ENCODE peak calls at places on chromosomes 11 and 22, in five cellular contexts. One of them, this sample, is unnamed.

GRCh38 chr11:93717501-93717900 is 23.8 kb downstream of the TAF1D start:
- DNase-seq in fibroblast of the aortic adventitia: no peak
- DNase-seq in hepatocyte: no peak
- DNase-seq in A549: no peak
- DNase-seq in NCI-H1092: no peak
- DNase-seq in this sample: no peak

GRCh38 chr11:120832609-120833221 is 191.2 kb upstream of the TBCEL start:
- DNase-seq in hepatocyte: peak
- DNase-seq in A549: no peak
- DNase-seq in fibroblast of the aortic adventitia: no peak
- DNase-seq in NCI-H1092: no peak
- DNase-seq in this sample: no peak

GRCh38 chr11:6919698-6920097 is 1.1 kb upstream of the OR2D3 start:
- DNase-seq in A549: no peak
- DNase-seq in fibroblast of the aortic adventitia: no peak
- DNase-seq in hepatocyte: no peak
- DNase-seq in NCI-H1092: no peak
- DNase-seq in this sample: no peak

GRCh38 chr11:131924446-131925240 is 554.2 kb downstream of the NTM start:
- DNase-seq in hepatocyte: no peak
- DNase-seq in NCI-H1092: no peak
- DNase-seq in A549: no peak
- DNase-seq in fibroblast of the aortic adventitia: peak
- DNase-seq in this sample: no peak

GRCh38 chr11:72576196-72576595 is 98.0 kb downstream of the PDE2A start:
- DNase-seq in fibroblast of the aortic adventitia: no peak
- DNase-seq in hepatocyte: no peak
- DNase-seq in NCI-H1092: no peak
- DNase-seq in A549: no peak
- DNase-seq in this sample: no peak

GRCh38 chr11:112219476-112220232 is 6.6 kb upstream of the PTS start:
- DNase-seq in NCI-H1092: peak
- DNase-seq in hepatocyte: peak
- DNase-seq in A549: peak
- DNase-seq in fibroblast of the aortic adventitia: peak
- DNase-seq in this sample: peak

GRCh38 chr11:68052137-68052873 is 13.5 kb downstream of the TCIRG1 start:
- DNase-seq in NCI-H1092: no peak
- DNase-seq in A549: no peak
- DNase-seq in fibroblast of the aortic adventitia: no peak
- DNase-seq in hepatocyte: no peak
- DNase-seq in this sample: no peak

GRCh38 chr11:36034572-36035331 is 90.9 kb downstream of the LDLRAD3 start:
- DNase-seq in A549: peak
- DNase-seq in NCI-H1092: no peak
- DNase-seq in hepatocyte: peak
- DNase-seq in fibroblast of the aortic adventitia: peak
- DNase-seq in this sample: no peak

GRCh38 chr11:7673724-7674434 is 579 bp upstream of the CYB5R2 start:
- DNase-seq in fibroblast of the aortic adventitia: peak
- DNase-seq in hepatocyte: peak
- DNase-seq in NCI-H1092: no peak
- DNase-seq in A549: no peak
- DNase-seq in this sample: peak

GRCh38 chr22:48135641-48136040 is 1373.2 kb downstream of the TBC1D22A start:
- DNase-seq in NCI-H1092: peak
- DNase-seq in fibroblast of the aortic adventitia: no peak
- DNase-seq in hepatocyte: no peak
- DNase-seq in A549: no peak
- DNase-seq in this sample: no peak

GRCh38 chr11:128189823-128190222 is 397.5 kb downstream of the ETS1 start:
- DNase-seq in NCI-H1092: no peak
- DNase-seq in fibroblast of the aortic adventitia: no peak
- DNase-seq in A549: no peak
- DNase-seq in hepatocyte: no peak
- DNase-seq in this sample: no peak

GRCh38 chr11:108221401-108221800 is 1.0 kb downstream of the NPAT start:
- DNase-seq in fibroblast of the aortic adventitia: peak
- DNase-seq in hepatocyte: no peak
- DNase-seq in NCI-H1092: no peak
- DNase-seq in A549: no peak
- DNase-seq in this sample: no peak

GRCh38 chr11:8006349-8006977 is 19.3 kb downstream of the EIF3F start:
- DNase-seq in hepatocyte: peak
- DNase-seq in fibroblast of the aortic adventitia: peak
- DNase-seq in A549: peak
- DNase-seq in NCI-H1092: peak
- DNase-seq in this sample: peak

GRCh38 chr11:48093323-48093722 is 113.0 kb downstream of the PTPRJ start:
- DNase-seq in NCI-H1092: no peak
- DNase-seq in hepatocyte: no peak
- DNase-seq in fibroblast of the aortic adventitia: no peak
- DNase-seq in A549: no peak
- DNase-seq in this sample: no peak

GRCh38 chr11:60869451-60869825 is 2.1 kb downstream of the ZP1 start:
- DNase-seq in hepatocyte: no peak
- DNase-seq in NCI-H1092: no peak
- DNase-seq in fibroblast of the aortic adventitia: no peak
- DNase-seq in A549: no peak
- DNase-seq in this sample: no peak

GRCh38 chr11:57094206-57094940 is 87.4 kb upstream of the LRRC55 start:
- DNase-seq in hepatocyte: peak
- DNase-seq in A549: peak
- DNase-seq in NCI-H1092: no peak
- DNase-seq in fibroblast of the aortic adventitia: no peak
- DNase-seq in this sample: peak

GRCh38 chr22:30705710-30706651 is 11.3 kb downstream of the OSBP2 start:
- DNase-seq in hepatocyte: no peak
- DNase-seq in A549: no peak
- DNase-seq in NCI-H1092: peak
- DNase-seq in fibroblast of the aortic adventitia: peak
- DNase-seq in this sample: peak

GRCh38 chr11:28632338-28632737 is 524.1 kb downstream of the METTL15 start:
- DNase-seq in A549: peak
- DNase-seq in fibroblast of the aortic adventitia: no peak
- DNase-seq in NCI-H1092: no peak
- DNase-seq in hepatocyte: no peak
- DNase-seq in this sample: no peak

GRCh38 chr11:68525930-68526329 is 65.4 kb downstream of the PPP6R3 start:
- DNase-seq in fibroblast of the aortic adventitia: peak
- DNase-seq in A549: no peak
- DNase-seq in hepatocyte: no peak
- DNase-seq in NCI-H1092: no peak
- DNase-seq in this sample: no peak

GRCh38 chr11:63672934-63673539 is 1.9 kb upstream of the ATL3 start:
- DNase-seq in fibroblast of the aortic adventitia: peak
- DNase-seq in A549: peak
- DNase-seq in hepatocyte: no peak
- DNase-seq in NCI-H1092: no peak
- DNase-seq in this sample: no peak

GRCh38 chr11:61092280-61092766 is 10.0 kb upstream of the CD5 start:
- DNase-seq in fibroblast of the aortic adventitia: no peak
- DNase-seq in NCI-H1092: no peak
- DNase-seq in A549: no peak
- DNase-seq in hepatocyte: no peak
- DNase-seq in this sample: peak

GRCh38 chr22:50261615-50262459 is at the start of gene MAPK12:
- DNase-seq in A549: no peak
- DNase-seq in NCI-H1092: no peak
- DNase-seq in hepatocyte: peak
- DNase-seq in fibroblast of the aortic adventitia: no peak
- DNase-seq in this sample: no peak

GRCh38 chr22:50016308-50016987 is 3.9 kb upstream of the IL17REL start:
- DNase-seq in fibroblast of the aortic adventitia: no peak
- DNase-seq in NCI-H1092: no peak
- DNase-seq in A549: no peak
- DNase-seq in hepatocyte: no peak
- DNase-seq in this sample: no peak

GRCh38 chr11:6468712-6469495 is 4.8 kb downstream of the TRIM3 start:
- DNase-seq in fibroblast of the aortic adventitia: peak
- DNase-seq in NCI-H1092: no peak
- DNase-seq in A549: peak
- DNase-seq in hepatocyte: peak
- DNase-seq in this sample: peak

GRCh38 chr11:33646629-33647028 is 54.0 kb downstream of the C11orf91 start:
- DNase-seq in fibroblast of the aortic adventitia: no peak
- DNase-seq in NCI-H1092: no peak
- DNase-seq in hepatocyte: no peak
- DNase-seq in A549: no peak
- DNase-seq in this sample: no peak

GRCh38 chr11:6663794-6664478 is 8.3 kb upstream of the DCHS1 start:
- DNase-seq in hepatocyte: no peak
- DNase-seq in A549: no peak
- DNase-seq in NCI-H1092: no peak
- DNase-seq in fibroblast of the aortic adventitia: peak
- DNase-seq in this sample: no peak

GRCh38 chr11:125426818-125427528 is 69.1 kb downstream of the FEZ1 start:
- DNase-seq in hepatocyte: no peak
- DNase-seq in NCI-H1092: no peak
- DNase-seq in fibroblast of the aortic adventitia: no peak
- DNase-seq in A549: no peak
- DNase-seq in this sample: no peak

GRCh38 chr11:19075636-19076035 is 15.1 kb upstream of the MRGPRX2 start:
- DNase-seq in fibroblast of the aortic adventitia: no peak
- DNase-seq in NCI-H1092: no peak
- DNase-seq in A549: no peak
- DNase-seq in hepatocyte: no peak
- DNase-seq in this sample: no peak

This sample was measured in mesendoderm.